ENCODE peak calls at places on chromosomes 16 and 17, in four cellular contexts. L, N, K and G are unnamed samples.

GRCh38 chr17:34579017-34579946 is at the start of gene TMEM132E:
- DNase-seq in K (no peak), N (peak; percentile 37), L (no peak), G (peak; percentile 75)

GRCh38 chr16:23182675-23183485 is at the start of gene SCNN1G:
- DNase-seq in L (no peak), K (no peak), N (peak; percentile 31), G (peak; percentile 82)

GRCh38 chr17:79618383-79619067 is 7.7 kb upstream of the RBFOX3 start:
- DNase-seq in L (no peak), N (no peak), K (no peak), G (peak; percentile 31)

GRCh38 chr17:17892009-17892408 is 55.2 kb upstream of the SREBF1 start:
- DNase-seq in N (no peak), K (no peak), L (no peak), G (no peak)

GRCh38 chr17:61314368-61315078 is 85.1 kb upstream of the TBX2 start:
- DNase-seq in L (no peak), K (no peak), N (peak; percentile 58), G (no peak)

GRCh38 chr16:3998793-3999478 is 117.3 kb downstream of the ADCY9 start:
- DNase-seq in K (no peak), L (no peak), N (no peak), G (no peak)

GRCh38 chr17:2853722-2854580 is 57.7 kb downstream of the RAP1GAP2 start:
- DNase-seq in L (peak; percentile 20), N (peak; percentile 55), K (no peak), G (peak; percentile 70)

GRCh38 chr17:49401971-49402491 is 12.7 kb downstream of the PHB1 start:
- DNase-seq in L (no peak), K (no peak), N (no peak), G (no peak)

GRCh38 chr16:5447734-5448133 is 350.1 kb upstream of the EEF2KMT start:
- DNase-seq in N (no peak), K (no peak), L (no peak), G (no peak)

GRCh38 chr16:57814896-57815295 is 12.6 kb upstream of the KIFC3 start:
- DNase-seq in L (no peak), K (no peak), N (no peak), G (no peak)

GRCh38 chr16:28107232-28107631 is 43.7 kb upstream of the GSG1L start:
- DNase-seq in L (no peak), N (no peak), K (no peak), G (no peak)

DNA sequence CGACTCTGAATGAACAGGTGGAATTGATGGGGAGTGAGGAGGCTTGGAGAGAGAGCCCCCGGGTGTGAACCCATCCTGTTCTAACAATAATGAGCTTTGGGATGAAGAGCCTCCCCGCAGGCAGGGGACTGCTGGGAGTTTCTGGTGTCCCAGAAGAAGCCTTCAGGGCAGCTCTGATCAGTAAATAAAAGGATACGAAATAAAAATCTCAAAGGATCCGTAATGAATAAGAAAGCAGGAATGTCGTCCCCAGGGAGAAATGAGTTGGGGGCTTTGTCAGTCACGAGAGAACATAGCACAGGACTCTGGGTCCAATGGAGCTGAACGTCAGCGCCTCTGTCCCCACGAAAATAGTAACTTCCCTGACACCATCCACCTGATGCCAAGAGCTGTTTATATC is 113.4 kb downstream of the PITPNC1 start:
- DNase-seq in N (no peak), L (no peak), K (no peak), G (no peak)
- H3K4me3 ChIP-seq in N (no peak overlapping the region), L (no peak overlapping the region), K (peak overlapping the region; percentile 26), G (peak overlapping the region; percentile 0)

DNA sequence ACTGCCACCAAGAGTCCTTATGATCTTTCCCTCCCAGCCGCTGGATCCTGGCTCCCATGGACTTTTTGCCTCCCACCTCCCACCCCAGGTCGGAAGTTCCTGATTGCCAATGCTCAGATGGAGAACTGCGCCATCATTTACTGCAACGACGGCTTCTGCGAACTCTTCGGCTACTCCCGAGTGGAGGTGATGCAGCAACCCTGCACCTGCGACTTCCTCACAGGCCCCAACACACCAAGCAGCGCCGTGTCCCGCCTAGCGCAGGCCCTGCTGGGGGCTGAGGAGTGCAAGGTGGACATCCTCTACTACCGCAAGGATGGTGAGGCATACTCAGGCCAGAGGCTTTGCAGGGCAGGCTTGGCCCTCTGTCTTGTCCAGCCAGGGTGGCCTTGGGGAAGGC is 893 bp downstream of the KCNH6 start:
- DNase-seq in L (no peak), N (no peak), K (no peak), G (no peak)
- H3K4me3 ChIP-seq in L (no peak overlapping the region), N (no peak overlapping the region), K (no peak overlapping the region), G (no peak overlapping the region)

GRCh38 chr17:299546-299945 is 53.1 kb downstream of the RPH3AL start:
- DNase-seq in L (no peak), N (no peak), K (no peak), G (peak; percentile 40)

GRCh38 chr17:296382-296781 is 56.2 kb downstream of the RPH3AL start:
- DNase-seq in N (no peak), K (no peak), L (no peak), G (peak; percentile 48)

GRCh38 chr17:296906-297690 is 55.5 kb downstream of the RPH3AL start:
- DNase-seq in K (no peak), L (no peak), N (no peak), G (peak; percentile 49)

GRCh38 chr17:298791-299450 is 53.7 kb downstream of the RPH3AL start:
- DNase-seq in K (no peak), L (no peak), N (no peak), G (peak; percentile 38)

DNA sequence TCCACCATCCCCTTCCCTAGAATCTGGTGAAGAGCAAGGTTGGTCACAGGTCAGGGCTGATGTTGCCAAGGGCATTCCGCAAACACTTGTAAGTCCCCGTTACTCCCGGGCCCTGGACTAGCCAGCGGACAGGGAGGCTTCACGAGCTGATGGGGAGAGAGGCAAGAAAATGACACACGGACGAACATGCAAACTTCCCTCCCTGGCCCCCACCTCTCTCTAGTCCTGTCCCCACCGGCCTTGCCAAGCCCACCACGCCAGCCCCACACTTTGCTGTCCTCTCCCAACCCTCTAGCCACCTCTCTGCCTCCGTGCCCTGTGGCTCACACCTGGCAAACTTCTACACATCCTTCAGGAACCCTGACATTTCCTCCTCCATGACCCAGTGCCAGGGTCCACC is 54.8 kb downstream of the RPH3AL start:
- DNase-seq in L (no peak), K (no peak), N (no peak), G (peak; percentile 55)
- H3K4me3 ChIP-seq in L (no peak overlapping the region), K (no peak overlapping the region), N (no peak overlapping the region), G (no peak overlapping the region)

GRCh38 chr17:27247071-27247957 is 46.6 kb upstream of the WSB1 start:
- DNase-seq in N (peak; percentile 47), L (no peak), K (no peak), G (peak; percentile 73)
- H3K4me3 ChIP-seq in N (no peak overlapping the region), L (no peak overlapping the region), K (no peak overlapping the region), G (no peak overlapping the region)

GRCh38 chr16:79363035-79363434 is 237.5 kb downstream of the MAF start:
- DNase-seq in K (no peak), N (no peak), L (no peak), G (no peak)

GRCh38 chr16:79359082-79359481 is 241.5 kb downstream of the MAF start:
- DNase-seq in L (no peak), N (no peak), K (no peak), G (no peak)

GRCh38 chr16:79362312-79362970 is 238.1 kb downstream of the MAF start:
- DNase-seq in L (no peak), N (no peak), K (no peak), G (no peak)

GRCh38 chr16:79360267-79360666 is 240.3 kb downstream of the MAF start:
- DNase-seq in K (no peak), N (peak; percentile 32), L (no peak), G (no peak)

GRCh38 chr16:79361132-79361751 is 239.3 kb downstream of the MAF start:
- DNase-seq in N (no peak), L (no peak), K (no peak), G (no peak)
- H3K4me3 ChIP-seq in N (no peak overlapping the region), L (no peak overlapping the region), K (no peak overlapping the region), G (no peak overlapping the region)

GRCh38 chr16:24837969-24838368 is 7.8 kb upstream of the SLC5A11 start:
- DNase-seq in K (no peak), L (no peak), N (no peak), G (no peak)
- H3K4me3 ChIP-seq in K (no peak overlapping the region), L (no peak overlapping the region), N (no peak overlapping the region), G (no peak overlapping the region)

GRCh38 chr17:76547642-76548202 is 7.9 kb downstream of the PRCD start:
- DNase-seq in N (no peak), K (no peak), L (no peak), G (no peak)
- H3K4me3 ChIP-seq in N (no peak overlapping the region), K (no peak overlapping the region), L (no peak overlapping the region), G (no peak overlapping the region)